ENCODE peak calls at places on chromosomes 12 and 14, in nine cellular contexts. H is RPMI7951, C is SIG-M5, J is HFF-Myc, T is NCI-H1930, A is nephron progenitor cell, S is omental fat pad, X is psoas muscle, U is HTR-8/SVneo. P is an unnamed sample.

GRCh38 chr12:49428652-49429549 is 61.6 kb downstream of the SPATS2 start:
- DNase-seq in H (peak; percentile 66), C (peak; percentile 24), J (peak; percentile 49), T (no peak), A (no peak), S (no peak), X (no peak), U (peak; percentile 61), P (peak; percentile 68)

GRCh38 chr14:51086044-51086443 is 8.9 kb downstream of the TRIM9 start:
- DNase-seq in H (no peak), C (no peak), J (no peak), T (no peak), A (no peak), S (no peak), X (no peak), U (no peak), P (no peak)

GRCh38 chr12:3445127-3445978 is 45.6 kb upstream of the PRMT8 start:
- DNase-seq in H (no peak), C (no peak), J (no peak), T (no peak), A (no peak), S (no peak), X (no peak), U (no peak), P (no peak)

GRCh38 chr12:70359458-70360197 is 6.5 kb upstream of the KCNMB4 start:
- DNase-seq in H (no peak), C (no peak), J (no peak), T (no peak), A (no peak), S (no peak), X (no peak), U (no peak), P (no peak)

GRCh38 chr14:85527006-85527405 is 2.9 kb upstream of the FLRT2 start:
- DNase-seq in H (no peak), C (no peak), J (no peak), T (no peak), A (no peak), S (no peak), X (no peak), U (peak; percentile 8), P (no peak)

GRCh38 chr12:48716168-48716492 is 377 bp downstream of the CCNT1 start:
- DNase-seq in H (no peak), C (no peak), J (no peak), T (no peak), A (peak; percentile 31), S (no peak), X (no peak), U (no peak), P (no peak)

GRCh38 chr12:124680863-124681778 is 113.7 kb upstream of the NCOR2 start:
- DNase-seq in H (peak; percentile 97), C (peak; percentile 86), J (peak; percentile 83), T (no peak), A (no peak), S (no peak), X (peak; percentile 73), U (peak; percentile 71), P (peak; percentile 88)

GRCh38 chr14:102914474-102915291 is 7.8 kb upstream of the AMN start:
- DNase-seq in H (no peak), C (no peak), J (no peak), T (no peak), A (no peak), S (no peak), X (no peak), U (no peak), P (no peak)

GRCh38 chr12:121796855-121797751 is 3.6 kb upstream of the RHOF start:
- DNase-seq in H (peak; percentile 91), C (no peak), J (no peak), T (no peak), A (peak; percentile 88), S (peak; percentile 65), X (peak; percentile 97), U (peak; percentile 87), P (peak; percentile 91)

GRCh38 chr12:57722716-57723629 is 15.6 kb downstream of the AGAP2 start:
- DNase-seq in H (no peak), C (no peak), J (no peak), T (no peak), A (no peak), S (no peak), X (no peak), U (no peak), P (no peak)

P was measured in COLO829.